ENCODE peak calls at places on chromosomes 4 and X, in five cellular contexts. V is GM12878, P is HepG2, E is HCT116, K is SK-N-SH. Q is an unnamed sample.

GRCh38 chr4:107034091-107034698 is 1.9 kb downstream of the DKK2 start:
- DNase-seq in V (no peak), P (peak), E (no peak), K (peak), Q (no peak)

GRCh38 chr4:10256203-10256602 is 139.6 kb upstream of the WDR1 start:
- DNase-seq in V (no peak), P (no peak), E (no peak), K (no peak), Q (no peak)

GRCh38 chrX:23786268-23786815 is 3.4 kb downstream of the SAT1 start:
- DNase-seq in V (no peak), P (no peak), E (no peak), K (no peak), Q (no peak)

GRCh38 chr4:155079866-155080265 is 128.6 kb upstream of the NPY2R start:
- DNase-seq in V (no peak), P (no peak), E (no peak), K (no peak), Q (no peak)

GRCh38 chr4:118034061-118034785 is at the start of gene NDST3:
- DNase-seq in V (no peak), P (peak), E (peak), K (peak), Q (peak)

GRCh38 chrX:6732101-6732500 is 197.2 kb upstream of the VCX3A start:
- DNase-seq in V (peak), P (no peak), E (no peak), K (no peak), Q (no peak)

GRCh38 chrX:99398578-99398977 is 1011.5 kb downstream of the PCDH19 start:
- DNase-seq in V (no peak), P (no peak), E (no peak), K (no peak), Q (no peak)

GRCh38 chr4:186688150-186688943 is 35.3 kb downstream of the FAT1 start:
- DNase-seq in V (no peak), P (peak), E (no peak), K (no peak), Q (no peak)

GRCh38 chrX:44431206-44431605 is 87.7 kb upstream of the EFHC2 start:
- DNase-seq in V (no peak), P (peak), E (peak), K (no peak), Q (no peak)

GRCh38 chr4:146263785-146264184 is 49.4 kb downstream of the REELD1 start:
- DNase-seq in V (no peak), P (no peak), E (no peak), K (no peak), Q (no peak)

GRCh38 chr4:122341906-122342305 is 36.9 kb upstream of the ADAD1 start:
- DNase-seq in V (no peak), P (no peak), E (no peak), K (no peak), Q (no peak)

GRCh38 chrX:154476821-154477220 is 2.3 kb downstream of the LAGE3 start:
- DNase-seq in V (no peak), P (no peak), E (no peak), K (no peak), Q (no peak)

GRCh38 chr4:107349266-107349665 is 313.2 kb upstream of the DKK2 start:
- DNase-seq in V (no peak), P (no peak), E (no peak), K (peak), Q (no peak)

GRCh38 chr4:22485751-22486150 is 30.1 kb downstream of the ADGRA3 start:
- DNase-seq in V (no peak), P (no peak), E (no peak), K (peak), Q (no peak)

GRCh38 chr4:907691-908437 is 24.3 kb downstream of the GAK start:
- DNase-seq in V (no peak), P (no peak), E (no peak), K (no peak), Q (no peak)

GRCh38 chr4:113756005-113756410 is 5.5 kb downstream of the CAMK2D start:
- DNase-seq in V (peak), P (peak), E (no peak), K (no peak), Q (no peak)
- TF ChIP-seq JUND in V (peak), P (no peak), E (no peak), K (peak), Q (no peak)

GRCh38 chr4:147753047-147753446 is 21.2 kb downstream of the ARHGAP10 start:
- DNase-seq in V (no peak), P (no peak), E (no peak), K (no peak), Q (no peak)

GRCh38 chr4:147747787-147748454 is 16.0 kb downstream of the ARHGAP10 start:
- DNase-seq in V (no peak), P (no peak), E (no peak), K (no peak), Q (no peak)

GRCh38 chr4:147754037-147754445 is 22.2 kb downstream of the ARHGAP10 start:
- DNase-seq in V (no peak), P (no peak), E (no peak), K (no peak), Q (no peak)

GRCh38 chr4:147755567-147756295 is 23.8 kb downstream of the ARHGAP10 start:
- DNase-seq in V (no peak), P (no peak), E (no peak), K (no peak), Q (no peak)

DNA sequence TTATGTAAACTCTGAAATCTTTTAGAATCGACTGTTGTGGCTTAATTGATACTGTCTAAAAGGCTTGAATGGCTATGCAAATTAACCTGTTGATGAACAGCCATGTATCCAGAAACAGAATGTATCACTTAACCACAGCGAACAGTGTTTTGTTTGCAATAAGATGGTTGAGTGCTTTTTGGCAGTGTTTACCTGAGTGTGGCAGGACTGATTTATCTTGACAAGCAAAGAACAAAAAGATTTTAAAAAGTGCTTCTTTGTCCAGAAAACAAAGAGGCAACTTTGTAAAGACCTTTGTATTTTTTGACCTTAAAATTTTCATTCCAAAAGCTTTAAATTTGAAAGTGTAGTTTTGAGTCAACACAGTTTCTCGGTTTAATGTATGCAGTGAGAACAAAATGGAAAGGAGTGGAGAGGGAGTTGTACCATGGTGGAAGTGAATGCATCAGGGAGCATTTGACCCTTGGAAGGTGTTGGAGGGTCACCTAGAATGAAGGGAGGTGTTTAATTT is 18.0 kb downstream of the ARHGAP10 start:
- DNase-seq in V (peak), P (no peak), E (no peak), K (no peak), Q (no peak)
- TF ChIP-seq JUND in V (no peak), P (no peak), E (no peak), K (no peak), Q (no peak)

GRCh38 chr4:48944659-48945290 is 38.2 kb upstream of the OCIAD2 start:
- DNase-seq in V (no peak), P (peak), E (no peak), K (peak), Q (no peak)
- TF ChIP-seq JUND in V (no peak), P (no peak), E (no peak), K (no peak), Q (no peak)

DNA sequence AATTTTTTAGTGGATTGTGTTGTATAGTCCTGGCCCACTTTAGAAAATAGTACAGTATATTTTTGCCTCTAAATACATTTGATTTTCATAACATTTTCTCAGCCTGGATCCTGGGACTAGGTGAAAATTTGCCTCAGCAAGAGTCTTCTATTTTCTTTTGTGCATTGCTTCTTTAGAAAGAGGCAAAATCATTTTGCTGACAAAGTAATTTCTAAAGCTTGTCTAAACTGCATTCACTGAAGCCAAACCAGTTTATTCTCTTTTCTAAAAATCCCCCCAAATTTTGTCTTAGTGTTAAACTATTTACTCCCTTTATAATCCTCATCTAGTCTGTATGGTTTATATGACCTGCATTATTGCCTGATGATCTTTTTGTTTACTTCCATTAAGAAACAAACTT is 326.3 kb downstream of the C4orf33 start:
- DNase-seq in V (no peak), P (no peak), E (no peak), K (no peak), Q (no peak)
- TF ChIP-seq JUND in V (no peak), P (no peak), E (no peak), K (no peak), Q (no peak)